ENCODE peak calls at places on chromosomes 7 and 10, in seven cellular contexts. D is effector memory CD8-positive, alpha-beta T cell; R is hypothalamus; Y is HTR-8/SVneo; A is NCI-H1092; P is A673; N is right atrium auricular region. B is an unnamed sample.

GRCh38 chr7:92808006-92808405 is 28.4 kb downstream of the CDK6 start:
- DNase-seq in P (peak), Y (no peak), N (no peak), D (no peak), A (no peak), R (no peak), B (no peak)

GRCh38 chr7:27164381-27165088 is 802 bp downstream of the HOXA9 start:
- DNase-seq in R (no peak), Y (no peak), A (no peak), N (no peak), P (no peak), D (no peak), B (no peak)

GRCh38 chr7:71237945-71238344 is 106.0 kb downstream of the GALNT17 start:
- DNase-seq in A (no peak), D (no peak), N (no peak), Y (no peak), R (no peak), P (no peak), B (no peak)

GRCh38 chr10:29753283-29753682 is 118.5 kb upstream of the SVIL start:
- DNase-seq in P (no peak), D (no peak), Y (no peak), N (no peak), A (no peak), R (no peak), B (no peak)

GRCh38 chr10:80204193-80204714 is 1.1 kb downstream of the ANXA11 start:
- DNase-seq in N (no peak), D (no peak), A (no peak), R (no peak), P (no peak), Y (no peak), B (peak)

GRCh38 chr7:818031-818699 is 14.1 kb upstream of the SUN1 start:
- DNase-seq in N (no peak), Y (peak), A (no peak), R (no peak), P (peak), D (no peak), B (peak)

GRCh38 chr10:33484787-33485186 is 150.3 kb upstream of the NRP1 start:
- DNase-seq in A (no peak), N (no peak), P (peak), Y (no peak), D (no peak), R (no peak), B (no peak)

GRCh38 chr7:86833360-86833759 is 189.7 kb downstream of the GRM3 start:
- DNase-seq in R (no peak), N (no peak), P (no peak), A (peak), D (no peak), Y (no peak), B (no peak)

GRCh38 chr10:100359030-100359432 is 12.0 kb downstream of the SCD start:
- DNase-seq in Y (no peak), D (no peak), P (no peak), N (no peak), A (no peak), R (no peak), B (no peak)

GRCh38 chr10:5284311-5285057 is 80.3 kb upstream of the UCN3 start:
- DNase-seq in P (peak), Y (no peak), R (no peak), D (no peak), A (no peak), N (no peak), B (no peak)

GRCh38 chr10:8053446-8054242 is 844 bp upstream of the GATA3 start:
- DNase-seq in Y (peak), N (peak), D (peak), P (peak), A (peak), R (peak), B (peak)

GRCh38 chr7:73933091-73933490 is 72.1 kb downstream of the TMEM270 start:
- DNase-seq in R (no peak), N (no peak), P (no peak), A (no peak), D (no peak), Y (no peak), B (no peak)

GRCh38 chr7:136018104-136018503 is 40.9 kb upstream of the MTPN start:
- DNase-seq in D (no peak), P (no peak), A (no peak), R (no peak), Y (no peak), N (no peak), B (no peak)

GRCh38 chr7:28998110-28998509 is 40.0 kb upstream of the TRIL start:
- DNase-seq in P (no peak), D (no peak), Y (no peak), N (no peak), R (no peak), A (no peak), B (no peak)

GRCh38 chr10:4733150-4733842 is 92.7 kb upstream of the AKR1E2 start:
- DNase-seq in A (no peak), P (no peak), R (no peak), Y (no peak), D (no peak), N (no peak), B (no peak)

GRCh38 chr7:102300643-102301211 is 14.1 kb downstream of the SH2B2 start:
- DNase-seq in P (no peak), Y (no peak), N (no peak), D (no peak), A (no peak), R (no peak), B (no peak)

GRCh38 chr7:105691692-105692564 is 110.6 kb upstream of the EFCAB10 start:
- DNase-seq in N (peak), R (no peak), P (peak), Y (peak), A (peak), D (peak), B (peak)